ENCODE peak calls at places on chromosomes 5 and 9, in five cellular contexts. One of them, this sample, is unnamed. For H3K36me3, the result is how much of the 10 kb centered on the place peaks cover.

GRCh38 chr9:95696701-95697100 is 178.8 kb upstream of the ERCC6L2 start:
- DNase-seq in CD8-positive, alpha-beta memory T cell: no peak
- DNase-seq in endothelial cell of umbilical vein: no peak
- DNase-seq in body of pancreas: peak
- DNase-seq in fibroblast of lung: no peak
- DNase-seq in this sample: no peak

GRCh38 chr5:180799194-180799593 is 3.4 kb downstream of the MGAT1 start:
- DNase-seq in CD8-positive, alpha-beta memory T cell: no peak
- DNase-seq in endothelial cell of umbilical vein: no peak
- DNase-seq in body of pancreas: peak
- DNase-seq in fibroblast of lung: no peak
- DNase-seq in this sample: peak

GRCh38 chr5:139315056-139315455 is 21.5 kb downstream of the MATR3 start:
- DNase-seq in CD8-positive, alpha-beta memory T cell: no peak
- DNase-seq in endothelial cell of umbilical vein: no peak
- DNase-seq in body of pancreas: no peak
- DNase-seq in fibroblast of lung: no peak
- DNase-seq in this sample: no peak

GRCh38 chr5:180155331-180155881 is 53.6 kb downstream of the RASGEF1C start:
- DNase-seq in CD8-positive, alpha-beta memory T cell: no peak
- DNase-seq in endothelial cell of umbilical vein: no peak
- DNase-seq in body of pancreas: no peak
- DNase-seq in fibroblast of lung: no peak
- DNase-seq in this sample: no peak

GRCh38 chr5:10632110-10632903 is 68.4 kb downstream of the ANKRD33B start:
- DNase-seq in CD8-positive, alpha-beta memory T cell: peak
- DNase-seq in endothelial cell of umbilical vein: no peak
- DNase-seq in body of pancreas: peak
- DNase-seq in fibroblast of lung: peak
- DNase-seq in this sample: peak

GRCh38 chr5:181052526-181052927 is 12.5 kb downstream of the BTNL9 start:
- DNase-seq in CD8-positive, alpha-beta memory T cell: no peak
- DNase-seq in endothelial cell of umbilical vein: no peak
- DNase-seq in body of pancreas: no peak
- DNase-seq in fibroblast of lung: peak
- DNase-seq in this sample: no peak

GRCh38 chr5:92508271-92508670 is 1072.7 kb downstream of the NR2F1-AS1 start:
- DNase-seq in CD8-positive, alpha-beta memory T cell: no peak
- DNase-seq in endothelial cell of umbilical vein: no peak
- DNase-seq in body of pancreas: no peak
- DNase-seq in fibroblast of lung: no peak
- DNase-seq in this sample: no peak

GRCh38 chr9:92414566-92414965 is 9.7 kb downstream of the OMD start:
- DNase-seq in CD8-positive, alpha-beta memory T cell: no peak
- DNase-seq in endothelial cell of umbilical vein: peak
- DNase-seq in body of pancreas: no peak
- DNase-seq in fibroblast of lung: peak
- DNase-seq in this sample: no peak

GRCh38 chr5:140025736-140026135 is 17.4 kb downstream of the NRG2 start:
- DNase-seq in CD8-positive, alpha-beta memory T cell: no peak
- DNase-seq in endothelial cell of umbilical vein: no peak
- DNase-seq in body of pancreas: no peak
- DNase-seq in fibroblast of lung: no peak
- DNase-seq in this sample: no peak

GRCh38 chr9:38205279-38205678 is 136.3 kb upstream of the SHB start:
- DNase-seq in CD8-positive, alpha-beta memory T cell: no peak
- DNase-seq in endothelial cell of umbilical vein: no peak
- DNase-seq in body of pancreas: no peak
- DNase-seq in fibroblast of lung: no peak
- DNase-seq in this sample: no peak

GRCh38 chr5:121408778-121409177 is 442.9 kb upstream of the FTMT start:
- DNase-seq in CD8-positive, alpha-beta memory T cell: no peak
- DNase-seq in endothelial cell of umbilical vein: no peak
- DNase-seq in body of pancreas: no peak
- DNase-seq in fibroblast of lung: no peak
- DNase-seq in this sample: no peak

GRCh38 chr9:101383361-101383760 is 1.4 kb downstream of the BAAT start:
- DNase-seq in CD8-positive, alpha-beta memory T cell: no peak
- DNase-seq in endothelial cell of umbilical vein: no peak
- DNase-seq in body of pancreas: no peak
- DNase-seq in fibroblast of lung: peak
- DNase-seq in this sample: no peak

GRCh38 chr9:698276-698675 is 143.2 kb upstream of the DMRT1 start:
- DNase-seq in CD8-positive, alpha-beta memory T cell: no peak
- DNase-seq in endothelial cell of umbilical vein: peak
- DNase-seq in body of pancreas: no peak
- DNase-seq in fibroblast of lung: peak
- DNase-seq in this sample: no peak

GRCh38 chr9:81548911-81549310 is 140.4 kb downstream of the TLE1 start:
- DNase-seq in CD8-positive, alpha-beta memory T cell: no peak
- DNase-seq in endothelial cell of umbilical vein: no peak
- DNase-seq in body of pancreas: no peak
- DNase-seq in fibroblast of lung: no peak
- DNase-seq in this sample: no peak

GRCh38 chr5:111069839-111070238 is 1.7 kb upstream of the TSLP start:
- DNase-seq in CD8-positive, alpha-beta memory T cell: no peak
- DNase-seq in endothelial cell of umbilical vein: no peak
- DNase-seq in body of pancreas: no peak
- DNase-seq in fibroblast of lung: peak
- DNase-seq in this sample: no peak

GRCh38 chr5:92544042-92544441 is 1037.0 kb downstream of the NR2F1-AS1 start:
- DNase-seq in CD8-positive, alpha-beta memory T cell: no peak
- DNase-seq in endothelial cell of umbilical vein: no peak
- DNase-seq in body of pancreas: no peak
- DNase-seq in fibroblast of lung: peak
- DNase-seq in this sample: no peak

GRCh38 chr5:97297063-97297715 is 114.1 kb upstream of the RIOK2 start:
- DNase-seq in CD8-positive, alpha-beta memory T cell: no peak
- DNase-seq in endothelial cell of umbilical vein: peak
- DNase-seq in body of pancreas: no peak
- DNase-seq in fibroblast of lung: peak
- DNase-seq in this sample: peak

GRCh38 chr5:63958654-63959053 is 3.6 kb downstream of the HTR1A start:
- DNase-seq in CD8-positive, alpha-beta memory T cell: no peak
- DNase-seq in endothelial cell of umbilical vein: no peak
- DNase-seq in body of pancreas: no peak
- DNase-seq in fibroblast of lung: no peak
- DNase-seq in this sample: peak

GRCh38 chr9:4293293-4293931 is 6.5 kb downstream of the GLIS3 start:
- DNase-seq in CD8-positive, alpha-beta memory T cell: no peak
- DNase-seq in endothelial cell of umbilical vein: peak
- DNase-seq in body of pancreas: no peak
- DNase-seq in fibroblast of lung: peak
- DNase-seq in this sample: no peak

GRCh38 chr5:156149203-156149602 is 177.8 kb upstream of the SGCD start:
- DNase-seq in CD8-positive, alpha-beta memory T cell: no peak
- DNase-seq in endothelial cell of umbilical vein: no peak
- DNase-seq in body of pancreas: no peak
- DNase-seq in fibroblast of lung: peak
- DNase-seq in this sample: no peak

GRCh38 chr5:81183811-81184748 is 49.0 kb upstream of the CKMT2 start:
- DNase-seq in CD8-positive, alpha-beta memory T cell: no peak
- DNase-seq in endothelial cell of umbilical vein: no peak
- DNase-seq in body of pancreas: no peak
- DNase-seq in fibroblast of lung: no peak
- DNase-seq in this sample: no peak

GRCh38 chr5:16668194-16668593 is 51.4 kb upstream of the RETREG1 start:
- DNase-seq in CD8-positive, alpha-beta memory T cell: no peak
- DNase-seq in endothelial cell of umbilical vein: no peak
- DNase-seq in body of pancreas: no peak
- DNase-seq in fibroblast of lung: no peak
- DNase-seq in this sample: no peak

GRCh38 chr5:38451372-38451735 is 105.1 kb downstream of the LIFR start:
- DNase-seq in CD8-positive, alpha-beta memory T cell: no peak
- DNase-seq in endothelial cell of umbilical vein: no peak
- DNase-seq in body of pancreas: no peak
- DNase-seq in fibroblast of lung: no peak
- DNase-seq in this sample: no peak

GRCh38 chr5:172715931-172716682 is 54.9 kb downstream of the DUSP1 start:
- DNase-seq in CD8-positive, alpha-beta memory T cell: no peak
- DNase-seq in endothelial cell of umbilical vein: no peak
- DNase-seq in body of pancreas: no peak
- DNase-seq in fibroblast of lung: no peak
- DNase-seq in this sample: peak

GRCh38 chr5:125342938-125343401 is 596.5 kb upstream of the ZNF608 start:
- DNase-seq in CD8-positive, alpha-beta memory T cell: no peak
- DNase-seq in endothelial cell of umbilical vein: no peak
- DNase-seq in body of pancreas: no peak
- DNase-seq in fibroblast of lung: peak
- DNase-seq in this sample: no peak

GRCh38 chr5:59725393-59725768 is 168.1 kb downstream of the PDE4D start:
- DNase-seq in CD8-positive, alpha-beta memory T cell: no peak
- DNase-seq in endothelial cell of umbilical vein: no peak
- DNase-seq in body of pancreas: no peak
- DNase-seq in fibroblast of lung: no peak
- DNase-seq in this sample: no peak

GRCh38 chr5:52580921-52581320 is 206.8 kb upstream of the ITGA1 start:
- DNase-seq in CD8-positive, alpha-beta memory T cell: no peak
- DNase-seq in endothelial cell of umbilical vein: peak
- DNase-seq in body of pancreas: no peak
- DNase-seq in fibroblast of lung: peak
- DNase-seq in this sample: no peak

GRCh38 chr9:75935606-75936005 is 45.1 kb downstream of the PCSK5 start:
- DNase-seq in CD8-positive, alpha-beta memory T cell: no peak
- DNase-seq in endothelial cell of umbilical vein: no peak
- DNase-seq in body of pancreas: no peak
- DNase-seq in fibroblast of lung: no peak
- DNase-seq in this sample: no peak

GRCh38 chr5:130400091-130400490 is 495.8 kb downstream of the CHSY3 start:
- DNase-seq in CD8-positive, alpha-beta memory T cell: no peak
- DNase-seq in endothelial cell of umbilical vein: peak
- DNase-seq in body of pancreas: no peak
- DNase-seq in fibroblast of lung: peak
- DNase-seq in this sample: no peak

GRCh38 chr5:1171340-1171941 is 30.0 kb upstream of the SLC6A19 start:
- DNase-seq in CD8-positive, alpha-beta memory T cell: no peak
- DNase-seq in endothelial cell of umbilical vein: no peak
- DNase-seq in body of pancreas: no peak
- DNase-seq in fibroblast of lung: peak
- DNase-seq in this sample: no peak

GRCh38 chr9:137924169-137924568 is 46.6 kb downstream of the CACNA1B start:
- DNase-seq in CD8-positive, alpha-beta memory T cell: no peak
- DNase-seq in endothelial cell of umbilical vein: no peak
- DNase-seq in body of pancreas: no peak
- DNase-seq in fibroblast of lung: no peak
- DNase-seq in this sample: no peak
- H3K36me3 ChIP-seq in CD8-positive, alpha-beta memory T cell: under half
- H3K36me3 ChIP-seq in endothelial cell of umbilical vein: under half
- H3K36me3 ChIP-seq in body of pancreas: under half
- H3K36me3 ChIP-seq in fibroblast of lung: under half
- H3K36me3 ChIP-seq in this sample: under half

DNA sequence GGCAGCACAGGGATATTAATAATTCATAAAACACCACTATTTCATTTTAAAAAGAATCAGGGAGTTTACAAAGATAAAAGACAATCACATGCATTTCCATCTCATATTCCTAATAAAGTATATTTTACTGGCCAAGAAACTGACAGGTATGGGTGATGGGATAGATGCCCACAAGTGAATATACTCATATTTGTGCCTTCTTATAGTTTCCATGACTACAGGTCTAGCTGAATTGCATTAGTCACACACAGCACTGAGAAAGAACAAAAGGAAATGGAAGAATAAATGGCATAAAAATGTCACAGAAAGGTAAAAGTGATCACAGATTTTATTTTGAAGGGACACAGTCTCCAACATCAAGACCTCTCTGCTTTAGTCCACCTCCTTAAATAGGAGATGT is 193.5 kb downstream of the PLK2 start:
- DNase-seq in CD8-positive, alpha-beta memory T cell: no peak
- DNase-seq in endothelial cell of umbilical vein: peak
- DNase-seq in body of pancreas: no peak
- DNase-seq in fibroblast of lung: peak
- DNase-seq in this sample: no peak
- H3K36me3 ChIP-seq in CD8-positive, alpha-beta memory T cell: under half
- H3K36me3 ChIP-seq in endothelial cell of umbilical vein: under half
- H3K36me3 ChIP-seq in body of pancreas: under half
- H3K36me3 ChIP-seq in fibroblast of lung: under half
- H3K36me3 ChIP-seq in this sample: under half

GRCh38 chr5:141630570-141631140 is 6.0 kb downstream of the HDAC3 start:
- DNase-seq in CD8-positive, alpha-beta memory T cell: no peak
- DNase-seq in endothelial cell of umbilical vein: no peak
- DNase-seq in body of pancreas: no peak
- DNase-seq in fibroblast of lung: no peak
- DNase-seq in this sample: no peak
- H3K36me3 ChIP-seq in CD8-positive, alpha-beta memory T cell: under half
- H3K36me3 ChIP-seq in endothelial cell of umbilical vein: under half
- H3K36me3 ChIP-seq in body of pancreas: under half
- H3K36me3 ChIP-seq in fibroblast of lung: under half
- H3K36me3 ChIP-seq in this sample: under half

DNA sequence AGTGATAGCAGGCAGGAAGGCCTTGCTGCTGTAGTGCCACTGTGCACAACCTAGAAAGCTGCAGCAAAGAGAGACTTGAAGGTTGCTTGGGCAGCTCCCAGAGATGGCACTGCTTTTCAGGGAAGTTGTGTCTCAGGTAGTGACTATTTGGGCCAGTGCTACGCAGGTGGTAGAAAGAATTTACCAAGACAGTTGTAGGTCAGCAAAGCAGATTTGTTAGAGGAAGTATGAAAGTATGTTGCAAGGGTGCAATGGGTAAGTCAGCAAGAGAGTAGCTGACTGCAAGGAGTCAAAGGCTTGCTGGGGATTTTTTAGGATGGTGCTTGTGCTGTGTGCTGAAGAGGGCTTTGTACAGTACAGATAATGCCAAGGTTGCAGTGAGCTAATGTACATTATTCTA is 33.5 kb upstream of the SPARC start:
- DNase-seq in CD8-positive, alpha-beta memory T cell: no peak
- DNase-seq in endothelial cell of umbilical vein: no peak
- DNase-seq in body of pancreas: no peak
- DNase-seq in fibroblast of lung: no peak
- DNase-seq in this sample: no peak
- H3K36me3 ChIP-seq in CD8-positive, alpha-beta memory T cell: under half
- H3K36me3 ChIP-seq in endothelial cell of umbilical vein: under half
- H3K36me3 ChIP-seq in body of pancreas: under half
- H3K36me3 ChIP-seq in fibroblast of lung: under half
- H3K36me3 ChIP-seq in this sample: under half

GRCh38 chr9:131469369-131469768 is 33.3 kb upstream of the POMT1 start:
- DNase-seq in CD8-positive, alpha-beta memory T cell: no peak
- DNase-seq in endothelial cell of umbilical vein: no peak
- DNase-seq in body of pancreas: no peak
- DNase-seq in fibroblast of lung: no peak
- DNase-seq in this sample: no peak

GRCh38 chr9:131469951-131470350 is 32.8 kb upstream of the POMT1 start:
- DNase-seq in CD8-positive, alpha-beta memory T cell: no peak
- DNase-seq in endothelial cell of umbilical vein: no peak
- DNase-seq in body of pancreas: no peak
- DNase-seq in fibroblast of lung: no peak
- DNase-seq in this sample: no peak

GRCh38 chr9:131468031-131468430 is 34.7 kb upstream of the POMT1 start:
- DNase-seq in CD8-positive, alpha-beta memory T cell: no peak
- DNase-seq in endothelial cell of umbilical vein: no peak
- DNase-seq in body of pancreas: no peak
- DNase-seq in fibroblast of lung: no peak
- DNase-seq in this sample: no peak

GRCh38 chr9:131464354-131465000 is 38.2 kb upstream of the POMT1 start:
- DNase-seq in CD8-positive, alpha-beta memory T cell: no peak
- DNase-seq in endothelial cell of umbilical vein: peak
- DNase-seq in body of pancreas: no peak
- DNase-seq in fibroblast of lung: no peak
- DNase-seq in this sample: no peak

GRCh38 chr9:131467214-131467935 is 35.3 kb upstream of the POMT1 start:
- DNase-seq in CD8-positive, alpha-beta memory T cell: no peak
- DNase-seq in endothelial cell of umbilical vein: no peak
- DNase-seq in body of pancreas: no peak
- DNase-seq in fibroblast of lung: no peak
- DNase-seq in this sample: no peak
- H3K36me3 ChIP-seq in CD8-positive, alpha-beta memory T cell: half or more
- H3K36me3 ChIP-seq in endothelial cell of umbilical vein: under half
- H3K36me3 ChIP-seq in body of pancreas: under half
- H3K36me3 ChIP-seq in fibroblast of lung: under half
- H3K36me3 ChIP-seq in this sample: half or more

This sample was measured in H7.